ENCODE peak calls at places on chromosomes 6 and 20, in seven cellular contexts. E is neuronal stem cell, M is IMR-90, Z is H9, L is mesendoderm, H is trophoblast cell, K is H1. F is an unnamed sample.

GRCh38 chr6:157266274-157267101 is 56.8 kb downstream of the TMEM242 start:
- DNase-seq in Z (no peak), H (no peak), K (no peak), E (no peak), L (no peak), M (no peak), F (no peak)

GRCh38 chr6:47722178-47722577 is 23.8 kb downstream of the ADGRF4 start:
- DNase-seq in H (no peak), E (no peak), L (no peak), Z (no peak), M (no peak), K (no peak), F (no peak)

GRCh38 chr20:33312583-33312982 is 29.6 kb downstream of the BPIFB1 start:
- DNase-seq in H (no peak), Z (no peak), L (no peak), M (no peak), E (no peak), K (no peak), F (no peak)

GRCh38 chr6:161498359-161498758 is 224.5 kb upstream of the AGPAT4 start:
- DNase-seq in M (peak; percentile 61), K (peak; percentile 51), L (peak; percentile 98), Z (peak; percentile 88), H (peak; percentile 53), E (peak; percentile 59), F (peak; percentile 1)

GRCh38 chr6:116450769-116451740 is 10.1 kb upstream of the CALHM6 start:
- DNase-seq in Z (no peak), H (peak; percentile 92), M (no peak), K (no peak), L (no peak), E (no peak), F (no peak)

GRCh38 chr20:47173596-47174216 is 182.8 kb downstream of the ZMYND8 start:
- DNase-seq in L (peak; percentile 34), Z (peak; percentile 49), M (no peak), H (no peak), K (no peak), E (no peak), F (no peak)

GRCh38 chr6:39952170-39952569 is 17.9 kb upstream of the MOCS1 start:
- DNase-seq in Z (no peak), E (no peak), L (no peak), M (peak; percentile 14), K (no peak), H (no peak), F (no peak)

GRCh38 chr6:140124498-140124897 is 750.0 kb upstream of the CITED2 start:
- DNase-seq in H (no peak), L (no peak), E (no peak), K (no peak), M (no peak), Z (no peak), F (no peak)

GRCh38 chr6:18248698-18249097 is 15.6 kb downstream of the DEK start:
- DNase-seq in M (no peak), K (no peak), E (no peak), Z (no peak), H (no peak), L (no peak), F (no peak)

GRCh38 chr20:62625516-62625915 is 16.8 kb upstream of the SLCO4A1 start:
- DNase-seq in K (no peak), L (no peak), Z (no peak), E (no peak), M (no peak), H (no peak), F (no peak)

GRCh38 chr6:110398778-110399177 is 16.6 kb downstream of the DDO start:
- DNase-seq in Z (no peak), E (no peak), M (peak; percentile 38), H (no peak), L (no peak), K (no peak), F (peak; percentile 11)

GRCh38 chr20:8601542-8601912 is 467.4 kb upstream of the PLCB4 start:
- DNase-seq in M (no peak), K (no peak), H (no peak), Z (no peak), L (no peak), E (no peak), F (no peak)

GRCh38 chr20:8608470-8608869 is 460.4 kb upstream of the PLCB4 start:
- DNase-seq in H (no peak), L (no peak), K (no peak), E (no peak), M (no peak), Z (no peak), F (no peak)

GRCh38 chr20:8602389-8603116 is 466.3 kb upstream of the PLCB4 start:
- DNase-seq in L (no peak), E (no peak), M (peak; percentile 16), K (no peak), H (no peak), Z (no peak), F (peak; percentile 31)
- H3K9ac ChIP-seq in L (no peak overlapping the region), E (no peak overlapping the region), M (no peak overlapping the region), K (no peak overlapping the region), H (no peak overlapping the region), Z (no peak overlapping the region), F (peak overlapping the region; percentile 81)

DNA sequence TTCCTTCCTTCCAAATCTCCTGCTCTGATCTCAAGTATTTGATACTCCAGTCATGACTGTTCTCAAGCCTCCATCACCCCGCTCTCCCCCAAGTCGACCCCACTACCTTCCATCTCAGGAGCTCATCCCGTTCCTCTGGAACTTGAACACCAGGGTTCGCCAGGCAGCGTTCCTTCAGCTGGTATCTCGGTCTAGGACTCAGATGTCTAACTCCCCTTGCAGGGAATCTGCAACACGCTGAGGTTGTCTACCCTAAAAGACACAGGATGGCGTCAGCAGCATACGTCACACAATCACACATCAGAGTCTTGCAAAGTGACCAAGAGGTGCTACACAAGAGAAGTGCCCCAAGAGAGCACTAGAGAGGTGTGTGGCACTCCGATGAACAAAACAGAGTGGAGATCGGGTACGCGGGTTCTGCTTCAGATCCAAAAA is 706 bp downstream of the ZNF184 start:
- DNase-seq in E (peak; percentile 65), M (peak; percentile 87), K (no peak), L (peak; percentile 80), Z (peak; percentile 55), H (peak; percentile 68), F (peak; percentile 88)
- H3K18ac ChIP-seq in E (peak overlapping the region; percentile 93), M (no peak overlapping the region), K (peak overlapping the region; percentile 6), L (peak overlapping the region; percentile 8), Z (peak overlapping the region; percentile 62), H (peak overlapping the region; percentile 14), F (peak overlapping the region; percentile 94)

GRCh38 chr6:148495029-148495428 is 152.4 kb downstream of the SASH1 start:
- DNase-seq in M (no peak), L (no peak), K (no peak), Z (no peak), E (no peak), H (no peak), F (no peak)

GRCh38 chr6:148500402-148500801 is 157.8 kb downstream of the SASH1 start:
- DNase-seq in E (no peak), M (no peak), L (no peak), Z (no peak), K (no peak), H (no peak), F (no peak)

GRCh38 chr6:148497256-148497655 is 154.6 kb downstream of the SASH1 start:
- DNase-seq in E (no peak), K (no peak), Z (no peak), M (peak; percentile 75), L (no peak), H (peak; percentile 41), F (peak; percentile 60)

GRCh38 chr6:148501178-148501590 is 158.5 kb downstream of the SASH1 start:
- DNase-seq in E (no peak), K (no peak), M (peak; percentile 80), Z (no peak), L (no peak), H (peak; percentile 63), F (peak; percentile 96)

DNA sequence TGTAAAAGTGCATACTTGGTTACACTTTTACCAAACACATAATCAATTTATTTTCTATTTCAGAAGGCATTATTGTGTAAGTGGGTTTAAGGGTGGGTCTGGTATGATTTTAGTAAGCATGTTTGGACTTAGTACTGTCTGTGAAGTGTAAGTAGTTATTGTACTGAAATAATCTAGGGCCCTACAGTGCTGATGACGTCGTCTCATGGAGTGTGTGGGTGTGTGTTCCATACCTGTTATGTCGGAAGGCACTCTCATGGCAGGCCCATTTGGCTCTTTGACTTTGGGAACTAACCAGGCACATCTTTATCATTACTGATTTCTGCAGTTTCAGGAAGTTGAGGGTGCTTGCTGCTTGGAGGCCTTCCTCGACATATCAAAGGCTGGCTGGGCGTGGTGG is 155.1 kb downstream of the SASH1 start:
- DNase-seq in L (no peak), M (no peak), H (no peak), E (no peak), K (no peak), Z (no peak), F (no peak)
- H2AK5ac ChIP-seq in L (no peak overlapping the region), M (no peak overlapping the region), H (peak overlapping the region; percentile 93), E (no peak overlapping the region), K (no peak overlapping the region), Z (no peak overlapping the region), F (no peak overlapping the region)

GRCh38 chr6:25058387-25058786 is 122.6 kb upstream of the RIPOR2 start:
- DNase-seq in Z (no peak), K (no peak), E (no peak), L (no peak), M (no peak), H (no peak), F (no peak)

GRCh38 chr6:25060522-25060921 is 124.8 kb upstream of the RIPOR2 start:
- DNase-seq in H (no peak), M (no peak), L (no peak), K (no peak), E (no peak), Z (no peak), F (no peak)

GRCh38 chr6:25061289-25061945 is 125.7 kb upstream of the RIPOR2 start:
- DNase-seq in L (peak; percentile 14), H (no peak), M (peak; percentile 14), K (no peak), Z (no peak), E (peak; percentile 6), F (no peak)

GRCh38 chr6:25066593-25066992 is 130.8 kb upstream of the RIPOR2 start:
- DNase-seq in Z (no peak), M (peak; percentile 58), K (no peak), E (no peak), H (no peak), L (no peak), F (no peak)

DNA sequence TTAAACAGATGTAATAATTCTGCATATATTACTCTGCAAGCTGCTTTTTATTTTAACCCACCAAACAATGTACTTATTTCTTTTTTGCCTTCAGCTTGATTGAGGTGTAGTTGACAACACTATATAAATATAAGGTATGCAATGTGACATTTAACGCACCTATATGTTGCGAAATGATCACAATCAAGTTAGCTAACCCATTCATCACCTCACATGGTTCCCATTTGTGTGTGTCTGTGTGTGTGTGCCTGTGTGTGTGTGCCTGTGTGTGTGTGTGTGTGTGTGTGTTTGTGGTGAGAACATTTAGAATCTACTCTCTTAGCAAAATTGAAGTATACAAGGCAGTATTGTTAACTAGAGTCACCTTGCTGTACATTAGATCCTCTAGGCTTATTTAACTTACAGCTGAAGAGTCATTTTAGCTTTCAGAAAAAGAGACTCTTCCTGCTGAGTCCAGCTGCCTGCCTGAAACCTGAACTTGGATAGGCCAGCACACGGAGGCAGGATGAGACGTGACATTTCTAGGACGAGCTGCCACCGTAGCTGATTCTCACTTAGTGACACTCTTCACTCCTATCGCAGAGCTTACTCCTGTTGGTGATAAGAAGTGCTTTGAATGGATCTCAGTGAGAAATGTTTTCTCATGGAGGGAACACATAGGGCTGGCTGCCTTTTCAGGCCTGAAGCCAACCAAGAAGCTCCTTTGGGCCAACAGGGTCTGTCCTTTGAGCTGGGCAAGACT is 126.5 kb upstream of the RIPOR2 start:
- DNase-seq in L (peak; percentile 59), K (no peak), M (no peak), Z (no peak), H (no peak), E (no peak), F (no peak)
- H3K9ac ChIP-seq in L (no peak overlapping the region), K (no peak overlapping the region), M (no peak overlapping the region), Z (no peak overlapping the region), H (no peak overlapping the region), E (no peak overlapping the region), F (peak overlapping the region; percentile 59)

F was measured in mesenchymal stem cell.